ENCODE peak calls at places on chromosomes 4 and X, in four cellular contexts. R is retinal pigment epithelial cell, L is adipocyte, P is naive B cell. M is an unnamed sample.

GRCh38 chrX:129755779-129756650 is 17.2 kb downstream of the XPNPEP2 start:
- DNase-seq in R (no peak), L (no peak), P (no peak), M (no peak)

GRCh38 chr4:86338989-86339388 is 20.9 kb downstream of the MAPK10 start:
- DNase-seq in R (no peak), L (peak; percentile 80), P (no peak), M (peak; percentile 82)

GRCh38 chr4:1210241-1210841 is 38.0 kb upstream of the SPON2 start:
- DNase-seq in R (no peak), L (no peak), P (no peak), M (no peak)

GRCh38 chr4:150849016-150849415 is 166.1 kb downstream of the LRBA start:
- DNase-seq in R (no peak), L (no peak), P (no peak), M (no peak)

GRCh38 chr4:151049430-151049884 is 34.4 kb upstream of the LRBA start:
- DNase-seq in R (no peak), L (no peak), P (no peak), M (no peak)

GRCh38 chr4:76723916-76724315 is 174.0 kb downstream of the SOWAHB start:
- DNase-seq in R (peak; percentile 77), L (peak; percentile 77), P (no peak), M (peak; percentile 92)

GRCh38 chr4:183636923-183637322 is 22.1 kb downstream of the RWDD4 start:
- DNase-seq in R (no peak), L (peak; percentile 48), P (no peak), M (no peak)

GRCh38 chrX:63657821-63658220 is 127.2 kb downstream of the ARHGEF9 start:
- DNase-seq in R (peak; percentile 7), L (peak; percentile 63), P (no peak), M (peak; percentile 85)

GRCh38 chrX:51026862-51027261 is 116.3 kb downstream of the BMP15 start:
- DNase-seq in R (no peak), L (no peak), P (no peak), M (no peak)

GRCh38 chr4:15365641-15366040 is 62.2 kb upstream of the C1QTNF7 start:
- DNase-seq in R (no peak), L (no peak), P (no peak), M (no peak)

GRCh38 chr4:156193116-156193515 is 239.4 kb upstream of the CTSO start:
- DNase-seq in R (no peak), L (peak; percentile 66), P (no peak), M (no peak)

GRCh38 chr4:2963185-2964076 is at the start of the genes GRK4 and NOP14:
- DNase-seq in R (peak; percentile 93), L (peak; percentile 100), P (peak; percentile 96), M (peak; percentile 99)

GRCh38 chr4:165461176-165461835 is 82.5 kb downstream of the CPE start:
- DNase-seq in R (no peak), L (peak; percentile 75), P (no peak), M (peak; percentile 95)

GRCh38 chr4:158929939-158930344 is 161.1 kb downstream of the FNIP2 start:
- DNase-seq in R (no peak), L (no peak), P (no peak), M (no peak)

GRCh38 chr4:110869114-110869513 is 246.2 kb upstream of the PITX2 start:
- DNase-seq in R (no peak), L (peak; percentile 78), P (no peak), M (peak; percentile 83)

GRCh38 chr4:124903995-124904722 is 191.6 kb upstream of the ANKRD50 start:
- DNase-seq in R (peak; percentile 50), L (peak; percentile 81), P (no peak), M (peak; percentile 43)